ENCODE peak calls at places on chromosomes 3 and 15, in eight cellular contexts. U is A549, P is IMR-90, R is upper lobe of left lung, Y is HCT116, H is HepG2, V is uterus, E is Peyer's patch. K is an unnamed sample.

GRCh38 chr3:188255190-188255589 is 101.2 kb downstream of the LPP start:
- DNase-seq in U (no peak), P (no peak), R (no peak), Y (no peak), H (no peak), V (no peak), E (no peak), K (no peak)

GRCh38 chr3:53109822-53110771 is 20.1 kb downstream of the RFT1 start:
- DNase-seq in U (peak; percentile 41), P (peak; percentile 74), R (peak; percentile 87), Y (peak; percentile 19), H (peak; percentile 74), V (peak; percentile 64), E (peak; percentile 67), K (peak; percentile 87)

GRCh38 chr3:169458323-169458722 is 205.2 kb downstream of the MECOM start:
- DNase-seq in U (no peak), P (no peak), R (no peak), Y (no peak), H (no peak), V (no peak), E (no peak), K (no peak)

GRCh38 chr15:81091889-81092558 is 42.0 kb upstream of the CFAP161 start:
- DNase-seq in U (no peak), P (peak; percentile 97), R (no peak), Y (peak; percentile 86), H (peak; percentile 13), V (peak; percentile 72), E (no peak), K (no peak)

GRCh38 chr3:122890077-122890484 is 95.2 kb downstream of the SLC49A4 start:
- DNase-seq in U (no peak), P (peak; percentile 42), R (no peak), Y (no peak), H (no peak), V (peak; percentile 28), E (no peak), K (no peak)

GRCh38 chr15:85582719-85583089 is 202.3 kb downstream of the AKAP13 start:
- DNase-seq in U (no peak), P (peak; percentile 46), R (peak; percentile 71), Y (no peak), H (no peak), V (peak; percentile 66), E (peak; percentile 92), K (peak; percentile 59)

GRCh38 chr3:102053375-102053989 is 204.2 kb downstream of the NFKBIZ start:
- DNase-seq in U (peak; percentile 22), P (peak; percentile 62), R (no peak), Y (no peak), H (no peak), V (no peak), E (no peak), K (no peak)

GRCh38 chr3:140630366-140630765 is 47.5 kb upstream of the TRIM42 start:
- DNase-seq in U (no peak), P (no peak), R (no peak), Y (no peak), H (no peak), V (no peak), E (no peak), K (no peak)

GRCh38 chr3:34956511-34956910 is 682.8 kb upstream of the ARPP21 start:
- DNase-seq in U (no peak), P (no peak), R (no peak), Y (no peak), H (no peak), V (no peak), E (no peak), K (no peak)

GRCh38 chr15:36024066-36024465 is 478.1 kb upstream of the DPH6 start:
- DNase-seq in U (no peak), P (peak; percentile 27), R (no peak), Y (no peak), H (no peak), V (peak; percentile 19), E (no peak), K (no peak)

GRCh38 chr3:188947983-188948657 is 223.7 kb upstream of the TPRG1 start:
- DNase-seq in U (peak; percentile 87), P (peak; percentile 85), R (peak; percentile 93), Y (peak; percentile 84), H (no peak), V (peak; percentile 99), E (peak; percentile 93), K (peak; percentile 98)

GRCh38 chr15:39084683-39085530 is 496.0 kb upstream of the THBS1 start:
- DNase-seq in U (no peak), P (peak; percentile 92), R (no peak), Y (no peak), H (peak; percentile 21), V (peak; percentile 65), E (no peak), K (no peak)

GRCh38 chr3:126551066-126551838 is 7.5 kb downstream of the C3orf22 start:
- DNase-seq in U (no peak), P (no peak), R (peak; percentile 6), Y (no peak), H (no peak), V (peak; percentile 5), E (no peak), K (peak; percentile 43)

GRCh38 chr3:79835701-79836100 is 67.9 kb upstream of the ROBO1 start:
- DNase-seq in U (no peak), P (no peak), R (no peak), Y (no peak), H (no peak), V (no peak), E (no peak), K (no peak)

DNA sequence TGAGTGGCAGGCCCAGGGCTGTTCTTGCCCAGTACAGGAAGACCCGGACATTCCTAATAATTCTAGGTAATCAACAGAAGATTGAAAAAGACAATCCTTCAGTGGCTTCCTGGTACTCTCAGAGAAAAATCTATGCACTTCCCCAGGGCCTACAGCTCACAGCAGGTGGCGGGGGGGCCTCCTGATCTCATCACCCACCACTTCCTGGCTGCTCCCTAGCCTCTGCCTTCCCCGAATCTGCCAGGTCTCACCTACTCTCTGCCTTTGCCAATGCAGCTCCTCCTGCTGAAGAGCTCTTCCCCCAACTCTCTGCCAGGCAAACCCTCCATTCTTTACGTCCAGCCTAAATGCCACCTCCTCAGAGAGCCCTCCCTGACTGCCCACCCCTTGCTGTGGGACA is 37.5 kb downstream of the EHD4 start:
- DNase-seq in U (no peak), P (no peak), R (peak; percentile 62), Y (no peak), H (no peak), V (no peak), E (peak; percentile 88), K (no peak)
- H3K4me3 ChIP-seq in U (no peak overlapping the region), P (no peak overlapping the region), R (no peak overlapping the region), Y (no peak overlapping the region), H (no peak overlapping the region), V (no peak overlapping the region), E (no peak overlapping the region), K (no peak overlapping the region)

DNA sequence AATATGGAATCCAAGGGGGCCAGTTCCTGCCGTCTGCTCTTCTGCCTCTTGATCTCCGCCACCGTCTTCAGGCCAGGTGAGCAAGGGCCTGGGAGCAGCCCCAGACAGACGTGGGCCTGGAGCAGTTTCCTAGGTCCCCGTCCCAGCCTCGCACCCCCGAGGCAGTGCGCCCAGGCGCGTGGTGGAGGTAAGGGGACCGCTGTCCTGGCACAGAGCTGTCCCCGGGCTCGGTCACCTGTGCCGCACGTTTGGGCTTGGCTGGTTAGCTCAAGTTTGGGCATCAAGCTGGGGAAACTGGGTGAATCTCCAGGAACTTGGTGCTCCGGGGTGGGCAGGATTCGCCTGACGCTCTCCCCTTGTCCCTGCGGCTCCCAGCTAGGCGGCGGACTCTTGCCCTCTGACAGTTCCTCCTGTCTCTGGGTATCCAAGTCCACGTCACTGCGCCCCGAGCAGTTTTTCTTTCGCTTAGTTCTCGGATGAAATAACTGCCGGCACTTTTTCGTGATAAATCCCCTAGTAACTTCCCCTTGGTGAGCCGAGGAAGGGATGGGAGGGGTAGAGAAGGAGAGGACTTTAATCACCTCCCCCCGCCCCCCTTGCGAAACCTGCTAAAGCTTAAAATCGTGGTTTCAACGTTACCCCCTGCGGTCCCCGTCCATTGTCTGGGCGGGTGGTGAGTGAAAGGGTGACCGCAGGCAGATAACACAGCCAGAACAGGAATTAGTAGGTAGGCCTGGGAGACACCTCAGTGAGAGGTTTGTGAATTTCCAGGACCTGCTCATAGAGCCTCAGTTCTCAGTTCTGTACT is 901 bp downstream of the ALCAM start:
- DNase-seq in U (peak; percentile 27), P (peak; percentile 70), R (peak; percentile 79), Y (no peak), H (peak; percentile 47), V (peak; percentile 43), E (peak; percentile 91), K (peak; percentile 93)
- TF ChIP-seq CTCF in U (no peak), P (peak; percentile 12), R (no peak), Y (no peak), H (no peak), V (no peak), E (no peak), K (no peak)

GRCh38 chr3:4741404-4742307 is 237.6 kb upstream of the BHLHE40 start:
- DNase-seq in U (peak; percentile 92), P (peak; percentile 99), R (peak; percentile 71), Y (peak; percentile 83), H (peak; percentile 45), V (peak; percentile 90), E (peak; percentile 70), K (peak; percentile 85)
- TF ChIP-seq POLR2A in U (no peak), P (no peak), R (no peak), Y (no peak), H (no peak), V (peak; percentile 55), E (peak; percentile 24), K (no peak)

GRCh38 chr15:67968564-67969440 is 85.3 kb upstream of the PIAS1 start:
- DNase-seq in U (no peak), P (no peak), R (no peak), Y (no peak), H (no peak), V (peak; percentile 40), E (no peak), K (no peak)
- H3K4me3 ChIP-seq in U (no peak overlapping the region), P (peak overlapping the region; percentile 28), R (peak overlapping the region; percentile 46), Y (no peak overlapping the region), H (no peak overlapping the region), V (peak overlapping the region; percentile 22), E (no peak overlapping the region), K (no peak overlapping the region)